ENCODE peak calls at places on chromosomes 3 and 15, in six cellular contexts. M is mesendoderm; H is stomach; K is T-helper 2 cell; S is psoas muscle; C is activated naive CD4-positive, alpha-beta T cell treated with anti-CD3 and anti-CD28 coated beads for 36 hours. T is an unnamed sample.

GRCh38 chr3:168625477-168625876 is 529.8 kb upstream of the GOLIM4 start:
- DNase-seq in M (no peak), H (no peak), K (no peak), S (no peak), C (no peak), T (no peak)

GRCh38 chr3:79994397-79994796 is 226.6 kb upstream of the ROBO1 start:
- DNase-seq in M (no peak), H (no peak), K (no peak), S (no peak), C (no peak), T (no peak)

GRCh38 chr15:101315736-101316135 is 20.7 kb upstream of the SNRPA1 start:
- DNase-seq in M (no peak), H (no peak), K (no peak), S (no peak), C (no peak), T (no peak)

GRCh38 chr15:98903377-98904018 is 104.1 kb downstream of the PGPEP1L start:
- DNase-seq in M (no peak), H (no peak), K (no peak), S (no peak), C (no peak), T (no peak)

GRCh38 chr3:111539351-111540331 is 2.4 kb upstream of the CD96 start:
- DNase-seq in M (peak; percentile 67), H (peak; percentile 71), K (peak; percentile 36), S (no peak), C (peak; percentile 73), T (peak; percentile 44)

GRCh38 chr15:99508807-99509311 is 56.9 kb upstream of the MEF2A start:
- DNase-seq in M (no peak), H (no peak), K (no peak), S (no peak), C (no peak), T (no peak)

GRCh38 chr3:192819001-192819569 is 91.7 kb upstream of the FGF12 start:
- DNase-seq in M (peak; percentile 84), H (no peak), K (peak; percentile 36), S (no peak), C (peak; percentile 83), T (no peak)

GRCh38 chr15:85667491-85668424 is 127.0 kb downstream of the KLHL25 start:
- DNase-seq in M (peak; percentile 66), H (no peak), K (no peak), S (no peak), C (peak; percentile 78), T (no peak)

GRCh38 chr3:51045006-51045405 is 340.1 kb upstream of the MANF start:
- DNase-seq in M (no peak), H (no peak), K (no peak), S (no peak), C (peak; percentile 11), T (no peak)

GRCh38 chr3:101484805-101485620 is 28.0 kb downstream of the SENP7 start:
- DNase-seq in M (peak; percentile 60), H (no peak), K (no peak), S (no peak), C (no peak), T (no peak)

GRCh38 chr3:76353683-76354082 is 568.3 kb upstream of the ZNF717 start:
- DNase-seq in M (no peak), H (no peak), K (no peak), S (no peak), C (no peak), T (no peak)

GRCh38 chr3:54968546-54969172 is 40.8 kb upstream of the LRTM1 start:
- DNase-seq in M (peak; percentile 60), H (no peak), K (no peak), S (no peak), C (no peak), T (no peak)

GRCh38 chr15:101481917-101482525 is 7.5 kb downstream of the PCSK6 start:
- DNase-seq in M (no peak), H (no peak), K (no peak), S (no peak), C (no peak), T (no peak)

GRCh38 chr3:41224120-41224806 is 25.0 kb downstream of the CTNNB1 start:
- DNase-seq in M (no peak), H (no peak), K (no peak), S (no peak), C (no peak), T (no peak)

GRCh38 chr15:101813803-101814534 is 2.0 kb downstream of the OR4F15 start:
- DNase-seq in M (no peak), H (no peak), K (no peak), S (no peak), C (no peak), T (no peak)

GRCh38 chr15:95884276-95884675 is 446.2 kb upstream of the NR2F2 start:
- DNase-seq in M (peak; percentile 54), H (no peak), K (no peak), S (no peak), C (no peak), T (no peak)

GRCh38 chr15:60052796-60053195 is 48.7 kb downstream of the FOXB1 start:
- DNase-seq in M (no peak), H (no peak), K (no peak), S (no peak), C (no peak), T (no peak)

GRCh38 chr3:115388166-115388565 is 235.1 kb upstream of the GAP43 start:
- DNase-seq in M (no peak), H (no peak), K (no peak), S (no peak), C (no peak), T (no peak)

GRCh38 chr15:90463381-90463780 is 66.3 kb upstream of the CRTC3 start:
- DNase-seq in M (no peak), H (no peak), K (no peak), S (no peak), C (no peak), T (peak; percentile 93)

GRCh38 chr3:125163739-125164601 is 48.6 kb downstream of the SLC12A8 start:
- DNase-seq in M (peak; percentile 78), H (peak; percentile 71), K (no peak), S (no peak), C (no peak), T (no peak)

T was measured in putamen.